ENCODE peak calls at places on chromosomes 16 and 17, in four cellular contexts. C, O, I and N are unnamed samples.

GRCh38 chr17:38729886-38730525 is at the start of gene CISD3:
- DNase-seq in C (no peak), I (peak), O (peak), N (peak)

GRCh38 chr16:15970202-15970601 is 20.8 kb downstream of the ABCC1 start:
- DNase-seq in C (no peak), O (peak), I (no peak), N (no peak)

GRCh38 chr17:41579484-41580243 is 7.0 kb downstream of the KRT14 start:
- DNase-seq in O (peak), C (no peak), I (peak), N (peak)

GRCh38 chr17:45277992-45278391 is 16.1 kb upstream of the SPATA32 start:
- DNase-seq in I (no peak), O (no peak), C (no peak), N (no peak)

GRCh38 chr17:68674271-68674925 is 73.2 kb upstream of the FAM20A start:
- DNase-seq in I (no peak), C (no peak), O (peak), N (no peak)

GRCh38 chr17:30594223-30594952 is 117.2 kb downstream of the GOSR1 start:
- DNase-seq in O (no peak), C (no peak), I (no peak), N (no peak)

GRCh38 chr16:31351937-31352315 is 3.0 kb upstream of the ITGAX start:
- DNase-seq in C (no peak), O (no peak), I (no peak), N (no peak)

GRCh38 chr17:38341035-38341721 is 2.6 kb downstream of the GPR179 start:
- DNase-seq in I (no peak), C (no peak), O (peak), N (no peak)

GRCh38 chr17:75352079-75352569 is 53.4 kb downstream of the GRB2 start:
- DNase-seq in I (no peak), C (no peak), O (peak), N (no peak)

GRCh38 chr17:44033841-44034408 is 19.2 kb upstream of the TMEM101 start:
- DNase-seq in I (no peak), O (no peak), C (no peak), N (no peak)

GRCh38 chr17:79620207-79621038 is 9.6 kb upstream of the RBFOX3 start:
- DNase-seq in O (no peak), C (no peak), I (no peak), N (no peak)

GRCh38 chr17:62572488-62573469 is 54.7 kb upstream of the MRC2 start:
- DNase-seq in I (no peak), C (no peak), O (no peak), N (no peak)

GRCh38 chr17:37698132-37698615 is 46.7 kb downstream of the HNF1B start:
- DNase-seq in O (peak), I (no peak), C (peak), N (no peak)

GRCh38 chr17:27622914-27623313 is 8.1 kb upstream of the LGALS9 start:
- DNase-seq in C (no peak), O (no peak), I (no peak), N (no peak)

GRCh38 chr17:42009170-42009569 is 8.1 kb downstream of the DNAJC7 start:
- DNase-seq in I (no peak), C (no peak), O (no peak), N (no peak)

GRCh38 chr17:78822552-78822951 is 18.1 kb downstream of the USP36 start:
- DNase-seq in C (peak), I (no peak), O (no peak), N (no peak)

GRCh38 chr17:82400206-82400605 is 17.9 kb upstream of the HEXD start:
- DNase-seq in O (no peak), C (no peak), I (no peak), N (no peak)

GRCh38 chr16:57727610-57728009 is 8.0 kb upstream of the KATNB1 start:
- DNase-seq in C (no peak), O (no peak), I (no peak), N (no peak)

GRCh38 chr16:66911801-66912200 is 6.9 kb downstream of the CDH16 start:
- DNase-seq in I (no peak), O (no peak), C (no peak), N (no peak)

GRCh38 chr16:53509906-53510703 is 7.1 kb upstream of the AKTIP start:
- DNase-seq in O (peak), C (peak), I (peak), N (peak)

GRCh38 chr17:70564006-70564620 is 394.8 kb downstream of the KCNJ2 start:
- DNase-seq in O (peak), I (no peak), C (peak), N (no peak)

GRCh38 chr17:17020821-17021193 is 21.4 kb upstream of the MPRIP start:
- DNase-seq in I (no peak), C (no peak), O (no peak), N (no peak)

GRCh38 chr17:28747046-28747691 is 3.4 kb downstream of the TRAF4 start:
- DNase-seq in C (no peak), O (peak), I (no peak), N (no peak)

GRCh38 chr17:379531-380200 is 27.1 kb upstream of the RPH3AL start:
- DNase-seq in O (peak), I (no peak), C (no peak), N (no peak)

GRCh38 chr17:67312265-67312664 is 54.1 kb downstream of the PSMD12 start:
- DNase-seq in C (no peak), O (peak), I (no peak), N (no peak)

GRCh38 chr16:10579965-10580918 is at the start of gene EMP2:
- DNase-seq in O (peak), I (no peak), C (peak), N (no peak)

GRCh38 chr16:59698341-59698979 is 964.3 kb upstream of the GOT2 start:
- DNase-seq in C (peak), O (peak), I (no peak), N (no peak)

GRCh38 chr17:80272366-80272765 is 11.7 kb downstream of the RNF213 start:
- DNase-seq in O (no peak), C (no peak), I (no peak), N (no peak)

GRCh38 chr17:53387745-53388144 is 435.0 kb upstream of the KIF2B start:
- DNase-seq in O (no peak), I (no peak), C (no peak), N (no peak)

GRCh38 chr17:65656390-65657250 is 95.2 kb upstream of the AXIN2 start:
- DNase-seq in C (no peak), I (no peak), O (no peak), N (no peak)

GRCh38 chr17:43018008-43018853 is 4.0 kb downstream of the VAT1 start:
- DNase-seq in O (no peak), I (peak), C (no peak), N (no peak)

GRCh38 chr16:50395763-50396710 is 27.2 kb upstream of the BRD7 start:
- DNase-seq in C (no peak), O (peak), I (no peak), N (peak)